ENCODE peak calls at places on chromosomes 6 and 20, in six cellular contexts. B is body of pancreas, Q is NCI-H2171 treated with DMSO at 0.1 percent for 48 hours, Y is kidney tubule cell, V is Caco-2, U is dorsolateral prefrontal cortex. W is an unnamed sample.

GRCh38 chr6:150126641-150127291 is 16.1 kb upstream of the PPP1R14C start:
- DNase-seq in B (no peak), Q (no peak), Y (no peak), V (no peak), U (no peak), W (no peak)

GRCh38 chr20:45974896-45975565 is 3.0 kb upstream of the ZNF335 start:
- DNase-seq in B (no peak), Q (no peak), Y (no peak), V (peak; percentile 34), U (no peak), W (no peak)

GRCh38 chr6:41733707-41734665 is 1.4 kb downstream of the TFEB start:
- DNase-seq in B (peak; percentile 54), Q (peak; percentile 74), Y (peak; percentile 85), V (peak; percentile 57), U (peak; percentile 89), W (peak; percentile 45)

GRCh38 chr20:4956200-4956810 is 45.0 kb downstream of the SLC23A2 start:
- DNase-seq in B (no peak), Q (peak; percentile 79), Y (peak; percentile 56), V (no peak), U (no peak), W (peak; percentile 48)

GRCh38 chr6:28695671-28696537 is 170.2 kb downstream of the GPX5 start:
- DNase-seq in B (no peak), Q (no peak), Y (peak; percentile 70), V (no peak), U (no peak), W (no peak)

GRCh38 chr6:13332349-13332706 is 4.0 kb upstream of the TBC1D7 start:
- DNase-seq in B (no peak), Q (no peak), Y (no peak), V (no peak), U (no peak), W (no peak)

GRCh38 chr6:1770435-1770843 is 160.7 kb downstream of the FOXC1 start:
- DNase-seq in B (no peak), Q (no peak), Y (peak; percentile 87), V (no peak), U (no peak), W (no peak)

GRCh38 chr6:39128106-39128505 is 13.1 kb upstream of the SAYSD1 start:
- DNase-seq in B (no peak), Q (no peak), Y (no peak), V (no peak), U (no peak), W (no peak)

GRCh38 chr6:18883851-18884250 is 496.7 kb downstream of the RNF144B start:
- DNase-seq in B (no peak), Q (no peak), Y (no peak), V (no peak), U (no peak), W (no peak)

GRCh38 chr6:169240591-169241390 is 12.9 kb downstream of the THBS2 start:
- DNase-seq in B (no peak), Q (no peak), Y (no peak), V (no peak), U (peak; percentile 20), W (no peak)

GRCh38 chr6:43935921-43936320 is 165.9 kb downstream of the VEGFA start:
- DNase-seq in B (peak; percentile 5), Q (no peak), Y (no peak), V (no peak), U (no peak), W (no peak)

GRCh38 chr20:31704225-31705119 is 18.2 kb downstream of the BCL2L1 start:
- DNase-seq in B (peak; percentile 86), Q (no peak), Y (peak; percentile 98), V (peak; percentile 100), U (no peak), W (no peak)

GRCh38 chr6:25637946-25638345 is 14.1 kb upstream of the SCGN start:
- DNase-seq in B (peak; percentile 45), Q (peak; percentile 30), Y (no peak), V (peak; percentile 47), U (no peak), W (no peak)

GRCh38 chr6:2117447-2117846 is 128.0 kb downstream of the GMDS start:
- DNase-seq in B (no peak), Q (no peak), Y (no peak), V (no peak), U (no peak), W (no peak)

GRCh38 chr20:53599910-53600632 is 6.4 kb upstream of the ZNF217 start:
- DNase-seq in B (no peak), Q (no peak), Y (no peak), V (peak; percentile 17), U (no peak), W (no peak)

GRCh38 chr6:145374566-145374965 is 360.8 kb downstream of the EPM2A start:
- DNase-seq in B (no peak), Q (no peak), Y (no peak), V (no peak), U (no peak), W (no peak)

GRCh38 chr6:143755301-143755744 is 77.6 kb downstream of the PHACTR2 start:
- DNase-seq in B (no peak), Q (no peak), Y (no peak), V (peak; percentile 73), U (no peak), W (no peak)

GRCh38 chr20:51531141-51531710 is 11.3 kb downstream of the NFATC2 start:
- DNase-seq in B (no peak), Q (no peak), Y (peak; percentile 95), V (no peak), U (no peak), W (no peak)

GRCh38 chr6:105459049-105459448 is 56.2 kb upstream of the PREP start:
- DNase-seq in B (no peak), Q (no peak), Y (no peak), V (no peak), U (no peak), W (no peak)

GRCh38 chr6:35532141-35532540 is 19.4 kb upstream of the TULP1 start:
- DNase-seq in B (no peak), Q (no peak), Y (no peak), V (no peak), U (no peak), W (no peak)

GRCh38 chr6:106169517-106169916 is 83.4 kb downstream of the PRDM1 start:
- DNase-seq in B (no peak), Q (no peak), Y (no peak), V (no peak), U (no peak), W (no peak)

GRCh38 chr6:52557389-52558265 is 19.2 kb downstream of the TRAM2 start:
- DNase-seq in B (no peak), Q (no peak), Y (no peak), V (no peak), U (no peak), W (no peak)

GRCh38 chr20:38649275-38649891 is 47.8 kb downstream of the ARHGAP40 start:
- DNase-seq in B (no peak), Q (peak; percentile 53), Y (peak; percentile 11), V (no peak), U (peak; percentile 54), W (no peak)

GRCh38 chr20:39661833-39662232 is 699.7 kb downstream of the DHX35 start:
- DNase-seq in B (no peak), Q (no peak), Y (peak; percentile 79), V (no peak), U (no peak), W (no peak)

GRCh38 chr20:59774204-59774641 is 159.2 kb downstream of the SYCP2 start:
- DNase-seq in B (no peak), Q (no peak), Y (no peak), V (peak; percentile 32), U (no peak), W (no peak)

GRCh38 chr6:42898891-42899361 is 16.9 kb upstream of the PTCRA start:
- DNase-seq in B (peak; percentile 77), Q (peak; percentile 64), Y (peak; percentile 70), V (peak; percentile 62), U (peak; percentile 60), W (peak; percentile 58)

GRCh38 chr20:38353298-38353697 is 7.0 kb downstream of the LBP start:
- DNase-seq in B (no peak), Q (no peak), Y (peak; percentile 53), V (no peak), U (no peak), W (no peak)

GRCh38 chr20:4064118-4064962 is 49.0 kb upstream of the RNF24 start:
- DNase-seq in B (peak; percentile 82), Q (peak; percentile 91), Y (peak; percentile 89), V (no peak), U (peak; percentile 63), W (no peak)

GRCh38 chr20:46255440-46256104 is 52.7 kb downstream of the CDH22 start:
- DNase-seq in B (peak; percentile 82), Q (peak; percentile 99), Y (peak; percentile 94), V (no peak), U (peak; percentile 60), W (peak; percentile 60)

GRCh38 chr6:35146453-35146852 is 5.3 kb upstream of the TCP11 start:
- DNase-seq in B (no peak), Q (peak; percentile 22), Y (peak; percentile 43), V (peak; percentile 60), U (peak; percentile 74), W (no peak)

GRCh38 chr6:110951986-110952794 is 6.3 kb upstream of the GTF3C6 start:
- DNase-seq in B (no peak), Q (no peak), Y (peak; percentile 96), V (peak; percentile 53), U (no peak), W (no peak)

GRCh38 chr6:88302769-88303230 is 136.7 kb upstream of the CNR1 start:
- DNase-seq in B (no peak), Q (no peak), Y (peak; percentile 44), V (no peak), U (no peak), W (no peak)

GRCh38 chr20:14664101-14664500 is 326.7 kb upstream of the FLRT3 start:
- DNase-seq in B (no peak), Q (no peak), Y (no peak), V (no peak), U (no peak), W (no peak)